ENCODE peak calls at places on chromosomes 3 and 15, in seven cellular contexts. I is fibroblast of the aortic adventitia, P is GM13977, Z is choroid plexus epithelial cell, G is glutamatergic neuron, Q is suprapubic skin, J is breast epithelium. L is an unnamed sample.

GRCh38 chr15:101050647-101051290 is 131.6 kb downstream of the LRRK1 start:
- DNase-seq in I (no peak), P (no peak), Z (no peak), G (no peak), Q (peak), J (no peak), L (peak)

GRCh38 chr15:84586641-84587160 is 14.1 kb upstream of the ZSCAN2 start:
- DNase-seq in I (peak), P (no peak), Z (peak), G (peak), Q (no peak), J (no peak), L (no peak)

GRCh38 chr3:183745300-183746098 is 47.9 kb downstream of the YEATS2 start:
- DNase-seq in I (peak), P (no peak), Z (peak), G (no peak), Q (no peak), J (no peak), L (no peak)

GRCh38 chr3:43074482-43074881 is 31.4 kb downstream of the POMGNT2 start:
- DNase-seq in I (no peak), P (no peak), Z (no peak), G (no peak), Q (no peak), J (no peak), L (no peak)

GRCh38 chr15:52678036-52678467 is 1.1 kb downstream of the ATOSA start:
- DNase-seq in I (peak), P (peak), Z (peak), G (peak), Q (no peak), J (peak), L (peak)

GRCh38 chr3:182568206-182568605 is 225.1 kb upstream of the ATP11B start:
- DNase-seq in I (no peak), P (no peak), Z (no peak), G (no peak), Q (no peak), J (no peak), L (no peak)

GRCh38 chr3:48215019-48215418 is 8.3 kb upstream of the CAMP start:
- DNase-seq in I (no peak), P (no peak), Z (peak), G (no peak), Q (no peak), J (no peak), L (no peak)

GRCh38 chr3:55042591-55042990 is 114.7 kb upstream of the LRTM1 start:
- DNase-seq in I (peak), P (no peak), Z (peak), G (no peak), Q (no peak), J (no peak), L (no peak)

GRCh38 chr3:127488740-127489139 is 101.8 kb downstream of the TPRA1 start:
- DNase-seq in I (no peak), P (no peak), Z (no peak), G (no peak), Q (peak), J (no peak), L (no peak)

GRCh38 chr15:72604794-72605193 is 49.7 kb upstream of the GOLGA6B start:
- DNase-seq in I (no peak), P (no peak), Z (peak), G (no peak), Q (no peak), J (no peak), L (no peak)

GRCh38 chr3:63976166-63976861 is 47.0 kb downstream of the PSMD6 start:
- DNase-seq in I (peak), P (no peak), Z (peak), G (no peak), Q (no peak), J (no peak), L (no peak)

GRCh38 chr3:116443096-116443793 is 2.0 kb downstream of the LSAMP start:
- DNase-seq in I (peak), P (no peak), Z (peak), G (no peak), Q (no peak), J (no peak), L (no peak)

GRCh38 chr3:44989636-44990373 is 13.8 kb downstream of the EXOSC7 start:
- DNase-seq in I (no peak), P (no peak), Z (no peak), G (no peak), Q (no peak), J (no peak), L (no peak)

GRCh38 chr3:162492446-162493081 is 996.0 kb downstream of the OTOL1 start:
- DNase-seq in I (peak), P (no peak), Z (peak), G (no peak), Q (no peak), J (no peak), L (no peak)

GRCh38 chr3:196179380-196180308 is 31.6 kb downstream of the ZDHHC19 start:
- DNase-seq in I (peak), P (peak), Z (peak), G (no peak), Q (no peak), J (no peak), L (no peak)

GRCh38 chr3:177263615-177264365 is 66.5 kb upstream of the TBL1XR1 start:
- DNase-seq in I (peak), P (no peak), Z (peak), G (no peak), Q (no peak), J (no peak), L (no peak)

GRCh38 chr15:60713096-60714084 is 234.4 kb upstream of the ICE2 start:
- DNase-seq in I (peak), P (no peak), Z (peak), G (no peak), Q (no peak), J (no peak), L (no peak)

GRCh38 chr15:32849769-32850668 is 132.2 kb downstream of the GREM1 start:
- DNase-seq in I (peak), P (no peak), Z (peak), G (no peak), Q (no peak), J (no peak), L (no peak)

GRCh38 chr15:32855942-32856341 is 138.1 kb downstream of the GREM1 start:
- DNase-seq in I (peak), P (no peak), Z (peak), G (no peak), Q (no peak), J (no peak), L (no peak)

GRCh38 chr15:32852771-32853170 is 135.0 kb downstream of the GREM1 start:
- DNase-seq in I (no peak), P (no peak), Z (peak), G (no peak), Q (no peak), J (no peak), L (no peak)

GRCh38 chr15:32853667-32854066 is 135.9 kb downstream of the GREM1 start:
- DNase-seq in I (no peak), P (no peak), Z (peak), G (no peak), Q (no peak), J (no peak), L (no peak)

GRCh38 chr15:32851619-32852416 is 134.0 kb downstream of the GREM1 start:
- DNase-seq in I (peak), P (no peak), Z (peak), G (no peak), Q (no peak), J (no peak), L (no peak)
- TF ChIP-seq CTCF in I (no peak), P (no peak), Z (no peak), G (no peak), Q (no peak), J (no peak), L (no peak)

GRCh38 chr15:89775815-89776214 is 317 bp upstream of the MESP2 start:
- DNase-seq in I (no peak), P (no peak), Z (no peak), G (no peak), Q (no peak), J (no peak), L (no peak)

GRCh38 chr15:89770041-89770440 is 6.1 kb upstream of the MESP2 start:
- DNase-seq in I (peak), P (no peak), Z (no peak), G (no peak), Q (no peak), J (no peak), L (no peak)

GRCh38 chr15:89774492-89774891 is 1.6 kb upstream of the MESP2 start:
- DNase-seq in I (no peak), P (no peak), Z (no peak), G (no peak), Q (no peak), J (no peak), L (no peak)

GRCh38 chr15:89776274-89777072 is at the start of gene MESP2:
- DNase-seq in I (peak), P (peak), Z (peak), G (peak), Q (peak), J (peak), L (peak)

DNA sequence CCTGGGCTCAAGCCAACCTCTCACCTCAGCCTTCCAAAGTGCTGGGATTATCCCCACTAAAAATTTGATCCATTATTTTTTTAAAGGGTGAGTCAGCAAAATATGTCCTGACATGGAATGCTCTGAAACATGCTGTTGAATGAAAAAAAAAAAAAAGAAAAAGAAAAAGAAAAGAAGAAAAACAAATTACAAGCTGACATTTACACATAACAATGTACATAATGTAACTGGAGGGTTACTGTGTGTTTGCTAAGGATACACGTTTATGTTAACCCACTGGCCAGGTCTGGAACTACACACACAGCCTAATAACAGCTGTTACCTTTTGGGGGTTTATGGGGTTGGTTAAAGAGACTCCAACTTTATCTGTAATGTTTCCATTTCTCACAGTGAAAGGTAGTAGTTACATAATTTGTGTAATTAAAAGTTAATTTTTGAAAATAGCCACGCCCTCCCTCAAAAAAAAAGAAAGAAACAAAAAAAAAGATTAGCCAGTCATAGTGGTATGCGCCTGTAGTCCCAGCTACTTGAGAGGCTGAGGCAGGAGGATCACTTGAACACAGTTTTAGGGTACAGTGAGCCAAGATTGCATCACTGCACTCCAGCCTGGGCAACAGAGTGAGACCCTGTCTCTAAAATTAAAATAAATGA is 3.1 kb upstream of the MESP2 start:
- DNase-seq in I (peak), P (no peak), Z (peak), G (no peak), Q (no peak), J (no peak), L (no peak)
- TF ChIP-seq CTCF in I (peak), P (no peak), Z (peak), G (peak), Q (no peak), J (peak), L (peak)

DNA sequence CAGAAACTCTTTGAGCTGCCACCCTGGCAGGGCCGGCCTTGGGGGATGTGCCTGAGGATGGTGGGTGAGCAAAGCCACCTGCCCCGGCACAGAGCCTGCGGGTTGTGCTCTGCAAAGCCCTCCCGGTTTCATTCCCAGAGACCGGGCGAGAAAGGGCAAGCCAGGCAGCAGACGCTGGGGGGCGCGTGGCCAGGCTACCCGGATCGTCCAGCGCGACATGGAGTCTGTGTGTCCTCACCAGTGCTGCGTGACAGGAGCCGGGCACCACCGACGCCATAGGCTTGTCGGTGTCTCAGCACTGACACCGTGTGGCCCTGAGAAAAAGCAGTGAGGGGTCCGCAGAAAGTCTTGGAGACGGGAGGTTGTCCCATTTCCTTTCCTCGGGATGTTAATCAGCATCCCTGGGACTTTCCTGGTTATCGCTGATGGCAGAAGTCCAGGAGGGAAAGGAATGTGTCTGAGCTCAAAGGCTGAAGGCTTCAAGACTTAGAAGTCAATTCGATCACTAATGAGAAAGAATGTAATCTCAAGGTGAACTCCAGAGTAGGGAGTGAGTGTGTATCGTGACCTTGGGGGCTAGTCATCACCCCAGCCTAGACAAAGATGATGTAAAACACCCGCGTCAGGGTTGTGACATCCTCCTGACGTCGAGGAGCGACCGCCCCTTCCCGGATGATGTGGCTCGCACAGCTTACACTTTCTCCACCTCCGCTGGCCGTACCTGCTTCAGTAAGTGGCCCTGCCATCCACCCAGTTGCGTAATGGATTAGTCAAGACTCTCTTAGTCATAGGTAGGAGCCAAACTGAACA is 36.3 kb upstream of the PLA2G4E start:
- DNase-seq in I (peak), P (peak), Z (peak), G (peak), Q (no peak), J (peak), L (peak)
- TF ChIP-seq CTCF in I (peak), P (peak), Z (peak), G (no peak), Q (peak), J (peak), L (no peak)

DNA sequence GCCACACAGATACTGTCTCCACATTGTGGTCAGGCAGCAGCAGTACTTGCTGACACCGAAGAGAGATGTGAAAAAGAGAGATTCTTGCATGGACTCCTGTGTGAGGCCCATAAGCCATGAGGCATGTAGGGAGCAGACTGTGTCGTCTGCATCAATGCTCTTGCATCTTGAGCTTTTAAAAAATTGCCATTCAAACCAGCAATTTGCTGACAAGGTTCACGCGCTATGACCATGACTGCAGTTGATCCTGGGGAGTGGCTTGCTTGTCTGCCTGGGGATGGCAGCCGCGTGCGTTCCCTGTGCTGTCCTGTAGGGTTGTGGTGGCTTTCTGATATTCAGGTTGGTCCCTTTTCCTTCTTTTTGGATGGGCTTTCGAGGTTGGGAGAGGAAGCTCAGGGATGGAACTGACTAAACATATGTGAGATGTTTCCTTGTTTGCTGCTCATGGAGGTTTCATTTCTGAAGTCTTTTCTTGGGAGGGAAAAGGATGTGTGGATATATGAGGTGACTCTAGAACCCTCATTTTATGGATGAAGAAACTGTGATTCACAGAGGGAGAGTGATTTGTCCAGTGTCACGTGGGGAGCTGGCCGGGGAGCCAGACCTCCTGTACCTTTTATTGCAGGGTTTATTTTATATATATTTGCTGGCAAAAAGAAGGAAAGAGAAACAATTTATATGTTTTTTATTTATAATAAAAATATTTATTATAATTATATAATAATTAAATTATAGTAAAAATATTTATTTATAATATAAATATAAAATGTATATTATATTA is 48.6 kb downstream of the LPP start:
- DNase-seq in I (no peak), P (no peak), Z (no peak), G (peak), Q (no peak), J (no peak), L (no peak)
- TF ChIP-seq CTCF in I (no peak), P (no peak), Z (no peak), G (no peak), Q (no peak), J (no peak), L (no peak)

GRCh38 chr15:73936181-73936580 is 9.9 kb downstream of the LOXL1 start:
- DNase-seq in I (peak), P (no peak), Z (peak), G (no peak), Q (no peak), J (no peak), L (no peak)
- TF ChIP-seq CTCF in I (peak), P (no peak), Z (peak), G (no peak), Q (no peak), J (no peak), L (no peak)

DNA sequence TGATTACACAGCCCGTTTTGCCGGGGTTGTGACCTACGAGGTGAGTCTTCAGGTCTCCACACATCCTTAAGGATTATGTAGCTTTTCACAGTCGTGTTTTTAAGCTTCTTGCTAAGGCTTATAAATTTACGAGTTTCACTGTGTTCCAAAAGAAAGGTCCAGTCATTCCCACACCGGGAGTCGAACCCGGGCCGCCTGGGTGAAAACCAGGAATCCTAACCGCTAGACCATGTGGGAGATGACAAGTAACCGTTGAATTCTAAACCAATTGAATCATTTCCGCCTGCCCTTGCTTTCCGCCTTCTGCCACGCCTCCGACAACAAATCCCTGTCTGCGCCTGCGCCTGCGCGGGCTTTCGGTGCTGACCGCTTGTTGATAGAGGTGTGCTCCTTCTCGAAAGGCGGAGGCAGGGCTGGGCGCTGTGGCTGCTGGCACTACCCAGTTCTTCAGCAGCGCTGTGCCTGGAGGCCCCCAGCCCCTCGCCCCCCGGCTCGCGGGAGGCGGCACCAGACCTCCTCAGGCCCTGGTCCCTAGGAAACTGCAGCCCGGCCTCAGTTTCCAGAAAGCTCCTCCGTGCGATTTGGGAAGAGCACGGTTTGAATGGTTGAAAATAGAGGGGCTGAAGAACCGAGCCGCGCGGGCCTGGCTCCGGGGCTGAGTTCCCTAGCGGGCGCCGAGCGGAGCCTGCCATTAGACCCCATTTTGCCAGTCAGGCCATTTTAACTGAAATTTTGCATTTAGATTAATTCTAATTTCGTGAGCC is 219.1 kb upstream of the ATP10A start:
- DNase-seq in I (peak), P (peak), Z (peak), G (peak), Q (peak), J (peak), L (peak)
- TF ChIP-seq CTCF in I (no peak), P (no peak), Z (no peak), G (no peak), Q (no peak), J (no peak), L (no peak)

GRCh38 chr3:50272911-50273688 is 4.2 kb downstream of the SEMA3B start:
- DNase-seq in I (peak), P (peak), Z (peak), G (peak), Q (peak), J (peak), L (peak)
- TF ChIP-seq CTCF in I (peak), P (peak), Z (peak), G (peak), Q (peak), J (peak), L (peak)

GRCh38 chr3:170869645-170870593 is at the start of gene RPL22L1:
- DNase-seq in I (peak), P (peak), Z (peak), G (peak), Q (peak), J (peak), L (peak)
- TF ChIP-seq CTCF in I (peak), P (peak), Z (peak), G (no peak), Q (peak), J (no peak), L (no peak)

GRCh38 chr3:136311256-136311655 is 61.1 kb downstream of the PCCB start:
- DNase-seq in I (no peak), P (no peak), Z (no peak), G (no peak), Q (no peak), J (no peak), L (no peak)

GRCh38 chr3:136305879-136306278 is 55.7 kb downstream of the PCCB start:
- DNase-seq in I (peak), P (no peak), Z (no peak), G (no peak), Q (no peak), J (no peak), L (no peak)
- TF ChIP-seq CTCF in I (peak), P (peak), Z (no peak), G (no peak), Q (no peak), J (no peak), L (no peak)

L was measured in mesothelial cell of epicardium.